ENCODE peak calls at places on chromosome 11, in nine cellular contexts. One of them, this sample, is unnamed.

GRCh38 chr11:58497951-58498350 is 10.0 kb downstream of the OR5B21 start:
- DNase-seq in tibial nerve: no peak
- DNase-seq in iPS-NIHi11: no peak
- DNase-seq in GM12865: no peak
- DNase-seq in left colon: no peak
- DNase-seq in A172: no peak
- DNase-seq in HS-27A: no peak
- DNase-seq in activated naive CD4-positive, alpha-beta T cell treated with anti-CD3 and anti-CD28 coated beads for 36 hours: no peak
- DNase-seq in Peyer's patch: no peak
- DNase-seq in this sample: no peak

GRCh38 chr11:123291201-123291869 is 96.3 kb upstream of the CLMP start:
- DNase-seq in activated naive CD4-positive, alpha-beta T cell treated with anti-CD3 and anti-CD28 coated beads for 36 hours: no peak
- DNase-seq in A172: no peak
- DNase-seq in GM12865: no peak
- DNase-seq in tibial nerve: no peak
- DNase-seq in HS-27A: no peak
- DNase-seq in iPS-NIHi11: no peak
- DNase-seq in Peyer's patch: no peak
- DNase-seq in left colon: no peak
- DNase-seq in this sample: no peak

GRCh38 chr11:10492084-10492483 is 37.0 kb downstream of the AMPD3 start:
- DNase-seq in tibial nerve: no peak
- DNase-seq in HS-27A: no peak
- DNase-seq in Peyer's patch: no peak
- DNase-seq in activated naive CD4-positive, alpha-beta T cell treated with anti-CD3 and anti-CD28 coated beads for 36 hours: no peak
- DNase-seq in GM12865: no peak
- DNase-seq in A172: no peak
- DNase-seq in iPS-NIHi11: no peak
- DNase-seq in left colon: no peak
- DNase-seq in this sample: no peak

GRCh38 chr11:69251639-69252493 is 42.1 kb upstream of the MYEOV start:
- DNase-seq in iPS-NIHi11: peak; percentile 56
- DNase-seq in GM12865: no peak
- DNase-seq in A172: peak; percentile 14
- DNase-seq in tibial nerve: no peak
- DNase-seq in Peyer's patch: no peak
- DNase-seq in HS-27A: no peak
- DNase-seq in activated naive CD4-positive, alpha-beta T cell treated with anti-CD3 and anti-CD28 coated beads for 36 hours: no peak
- DNase-seq in left colon: no peak
- DNase-seq in this sample: no peak

GRCh38 chr11:124839051-124839971 is 25.9 kb upstream of the ROBO3 start:
- DNase-seq in Peyer's patch: no peak
- DNase-seq in HS-27A: no peak
- DNase-seq in tibial nerve: no peak
- DNase-seq in A172: no peak
- DNase-seq in iPS-NIHi11: peak; percentile 37
- DNase-seq in left colon: no peak
- DNase-seq in activated naive CD4-positive, alpha-beta T cell treated with anti-CD3 and anti-CD28 coated beads for 36 hours: peak; percentile 20
- DNase-seq in GM12865: no peak
- DNase-seq in this sample: peak; percentile 33

GRCh38 chr11:8108430-8108829 is 27.4 kb downstream of the TUB start:
- DNase-seq in GM12865: no peak
- DNase-seq in A172: no peak
- DNase-seq in tibial nerve: no peak
- DNase-seq in left colon: no peak
- DNase-seq in activated naive CD4-positive, alpha-beta T cell treated with anti-CD3 and anti-CD28 coated beads for 36 hours: no peak
- DNase-seq in iPS-NIHi11: no peak
- DNase-seq in HS-27A: no peak
- DNase-seq in Peyer's patch: no peak
- DNase-seq in this sample: no peak

GRCh38 chr11:62622476-62622875 is 690 bp upstream of the B3GAT3 start:
- DNase-seq in Peyer's patch: no peak
- DNase-seq in GM12865: no peak
- DNase-seq in iPS-NIHi11: no peak
- DNase-seq in left colon: no peak
- DNase-seq in A172: no peak
- DNase-seq in activated naive CD4-positive, alpha-beta T cell treated with anti-CD3 and anti-CD28 coated beads for 36 hours: no peak
- DNase-seq in tibial nerve: no peak
- DNase-seq in HS-27A: no peak
- DNase-seq in this sample: no peak

GRCh38 chr11:72139500-72139899 is 4.0 kb downstream of the FOLR3 start:
- DNase-seq in A172: no peak
- DNase-seq in HS-27A: no peak
- DNase-seq in activated naive CD4-positive, alpha-beta T cell treated with anti-CD3 and anti-CD28 coated beads for 36 hours: no peak
- DNase-seq in iPS-NIHi11: no peak
- DNase-seq in Peyer's patch: no peak
- DNase-seq in tibial nerve: no peak
- DNase-seq in left colon: no peak
- DNase-seq in GM12865: no peak
- DNase-seq in this sample: no peak

GRCh38 chr11:124762077-124762623 is at the start of gene ESAM:
- DNase-seq in left colon: peak; percentile 84
- DNase-seq in tibial nerve: no peak
- DNase-seq in activated naive CD4-positive, alpha-beta T cell treated with anti-CD3 and anti-CD28 coated beads for 36 hours: peak; percentile 68
- DNase-seq in iPS-NIHi11: peak; percentile 63
- DNase-seq in GM12865: peak; percentile 79
- DNase-seq in HS-27A: no peak
- DNase-seq in Peyer's patch: peak; percentile 81
- DNase-seq in A172: no peak
- DNase-seq in this sample: peak; percentile 95

GRCh38 chr11:72012897-72013721 is 14.4 kb downstream of the IL18BP start:
- DNase-seq in HS-27A: no peak
- DNase-seq in left colon: no peak
- DNase-seq in A172: peak; percentile 91
- DNase-seq in GM12865: no peak
- DNase-seq in activated naive CD4-positive, alpha-beta T cell treated with anti-CD3 and anti-CD28 coated beads for 36 hours: no peak
- DNase-seq in iPS-NIHi11: peak; percentile 72
- DNase-seq in tibial nerve: peak; percentile 60
- DNase-seq in Peyer's patch: no peak
- DNase-seq in this sample: peak; percentile 4

GRCh38 chr11:69962152-69962551 is 116.0 kb upstream of the ANO1 start:
- DNase-seq in GM12865: no peak
- DNase-seq in left colon: no peak
- DNase-seq in tibial nerve: no peak
- DNase-seq in Peyer's patch: peak; percentile 81
- DNase-seq in HS-27A: peak; percentile 17
- DNase-seq in activated naive CD4-positive, alpha-beta T cell treated with anti-CD3 and anti-CD28 coated beads for 36 hours: no peak
- DNase-seq in A172: peak; percentile 90
- DNase-seq in iPS-NIHi11: no peak
- DNase-seq in this sample: no peak

This sample was measured in GM13977.